ENCODE peak calls at places on chromosomes 5 and 9, in six cellular contexts. M is cardiac fibroblast, R is PC-3, S is AG09309, T is foreskin fibroblast, I is transverse colon. D is an unnamed sample.

GRCh38 chr5:139747583-139748504 is 47.8 kb upstream of the PSD2 start:
- DNase-seq in M (peak), T (peak), I (peak), S (no peak), R (no peak), D (peak)

GRCh38 chr9:16191691-16192402 is 639.0 kb downstream of the CCDC171 start:
- DNase-seq in S (peak), R (peak), M (peak), I (peak), T (peak), D (peak)

GRCh38 chr9:105281926-105282325 is 37.5 kb downstream of the SLC44A1 start:
- DNase-seq in I (no peak), R (peak), S (no peak), T (no peak), M (no peak), D (no peak)

GRCh38 chr9:135480071-135480941 is 724 bp downstream of the PPP1R26 start:
- DNase-seq in S (no peak), M (peak), T (peak), R (peak), I (peak), D (peak)

GRCh38 chr5:178111925-178112324 is 1.4 kb upstream of the N4BP3 start:
- DNase-seq in T (peak), S (peak), M (peak), R (no peak), I (no peak), D (no peak)

GRCh38 chr9:72471096-72471495 is 50.3 kb upstream of the TMC1 start:
- DNase-seq in R (no peak), I (no peak), S (no peak), T (no peak), M (no peak), D (no peak)

GRCh38 chr5:143033535-143034260 is 263.5 kb downstream of the ARHGAP26 start:
- DNase-seq in R (peak), I (no peak), T (peak), M (peak), S (peak), D (no peak)

GRCh38 chr5:38207343-38207742 is 51.0 kb upstream of the EGFLAM start:
- DNase-seq in R (peak), S (no peak), M (no peak), T (no peak), I (no peak), D (no peak)

GRCh38 chr9:113673726-113674125 is 202.4 kb upstream of the ZNF618 start:
- DNase-seq in M (peak), S (no peak), T (no peak), I (no peak), R (no peak), D (no peak)

GRCh38 chr9:69496803-69497450 is 171.9 kb downstream of the ENTREP1 start:
- DNase-seq in S (no peak), T (no peak), M (no peak), R (no peak), I (no peak), D (no peak)

GRCh38 chr9:104494808-104495207 is 9.3 kb upstream of the OR13F1 start:
- DNase-seq in S (no peak), M (no peak), T (no peak), I (no peak), R (peak), D (no peak)

GRCh38 chr9:12954441-12954840 is 179.6 kb downstream of the LURAP1L start:
- DNase-seq in T (no peak), I (no peak), M (no peak), S (no peak), R (no peak), D (no peak)

GRCh38 chr9:73200694-73201432 is 49.2 kb downstream of the ANXA1 start:
- DNase-seq in M (peak), T (no peak), S (no peak), R (peak), I (no peak), D (no peak)

GRCh38 chr5:148864113-148864841 is 37.9 kb downstream of the ADRB2 start:
- DNase-seq in M (peak), I (no peak), T (no peak), R (no peak), S (peak), D (no peak)

GRCh38 chr9:75454043-75454442 is 365.7 kb downstream of the OSTF1 start:
- DNase-seq in M (no peak), T (no peak), S (no peak), R (no peak), I (peak), D (peak)

GRCh38 chr5:136689563-136689962 is 324.2 kb upstream of the TRPC7 start:
- DNase-seq in T (no peak), I (no peak), S (no peak), M (no peak), R (no peak), D (no peak)

GRCh38 chr5:110644357-110644756 is 82.1 kb downstream of the TMEM232 start:
- DNase-seq in S (no peak), R (peak), I (no peak), T (no peak), M (no peak), D (no peak)

GRCh38 chr5:92460505-92460904 is 1077.4 kb upstream of the ARRDC3 start:
- DNase-seq in R (no peak), T (no peak), M (no peak), I (no peak), S (no peak), D (no peak)

GRCh38 chr5:2262620-2263019 is 379.9 kb upstream of the IRX4 start:
- DNase-seq in M (no peak), T (no peak), I (no peak), R (no peak), S (no peak), D (no peak)

GRCh38 chr9:98263482-98264357 is 8.3 kb upstream of the TBC1D2 start:
- DNase-seq in T (peak), M (peak), S (peak), R (peak), I (peak), D (peak)

GRCh38 chr5:143865421-143865820 is 53.5 kb downstream of the HMHB1 start:
- DNase-seq in M (peak), I (no peak), R (no peak), T (no peak), S (no peak), D (no peak)

GRCh38 chr9:99103054-99103453 is 1.9 kb upstream of the TGFBR1 start:
- DNase-seq in R (no peak), I (no peak), S (no peak), T (no peak), M (no peak), D (no peak)

GRCh38 chr9:5430912-5431311 is 6.8 kb downstream of the PLGRKT start:
- DNase-seq in T (no peak), M (no peak), R (peak), S (no peak), I (no peak), D (no peak)

GRCh38 chr5:93511445-93511844 is 69.6 kb downstream of the NR2F1-AS1 start:
- DNase-seq in M (no peak), T (no peak), R (no peak), S (no peak), I (no peak), D (no peak)

GRCh38 chr5:167049043-167049663 is 1242.3 kb upstream of the WWC1 start:
- DNase-seq in T (no peak), R (peak), M (peak), S (no peak), I (peak), D (peak)

GRCh38 chr9:104986096-104986495 is 58.1 kb upstream of the ABCA1 start:
- DNase-seq in R (no peak), I (no peak), M (no peak), S (no peak), T (no peak), D (no peak)

GRCh38 chr5:169978744-169979143 is 1.6 kb downstream of the INSYN2B start:
- DNase-seq in M (no peak), I (no peak), R (no peak), S (no peak), T (no peak), D (no peak)

GRCh38 chr5:84688566-84688965 is 303.9 kb upstream of the EDIL3 start:
- DNase-seq in T (peak), S (peak), R (peak), I (no peak), M (peak), D (no peak)

GRCh38 chr5:16866795-16867584 is 69.1 kb downstream of the MYO10 start:
- DNase-seq in T (no peak), M (peak), S (no peak), I (peak), R (no peak), D (no peak)

GRCh38 chr5:80213467-80213866 is 42.4 kb downstream of the SERINC5 start:
- DNase-seq in T (no peak), R (no peak), I (no peak), S (no peak), M (no peak), D (no peak)

GRCh38 chr9:92614123-92614510 is 55.8 kb downstream of the IPPK start:
- DNase-seq in S (no peak), T (no peak), I (no peak), M (no peak), R (no peak), D (no peak)

GRCh38 chr9:134455537-134455936 is 129.3 kb downstream of the RXRA start:
- DNase-seq in R (no peak), I (no peak), S (no peak), M (no peak), T (no peak), D (no peak)

GRCh38 chr9:93268551-93269314 is 84.8 kb downstream of the WNK2 start:
- DNase-seq in R (no peak), I (peak), S (no peak), M (no peak), T (no peak), D (peak)

GRCh38 chr5:144368556-144368955 is 197.9 kb downstream of the KCTD16 start:
- DNase-seq in T (no peak), R (peak), M (peak), S (peak), I (no peak), D (no peak)

GRCh38 chr5:10354048-10354872 is 765 bp downstream of the MARCHF6 start:
- DNase-seq in M (peak), I (peak), T (no peak), S (no peak), R (peak), D (peak)

GRCh38 chr5:33299621-33300208 is 141.1 kb upstream of the TARS1 start:
- DNase-seq in R (peak), T (peak), M (peak), I (peak), S (no peak), D (no peak)

GRCh38 chr5:52947208-52947607 is 41.9 kb upstream of the ITGA2 start:
- DNase-seq in T (peak), S (no peak), M (no peak), R (no peak), I (no peak), D (no peak)

GRCh38 chr5:52943808-52944207 is 45.3 kb upstream of the ITGA2 start:
- DNase-seq in R (no peak), S (no peak), T (no peak), I (no peak), M (no peak), D (no peak)

GRCh38 chr5:52947851-52948250 is 41.3 kb upstream of the ITGA2 start:
- DNase-seq in I (no peak), T (no peak), M (peak), R (no peak), S (no peak), D (no peak)

GRCh38 chr5:52943285-52943684 is 45.9 kb upstream of the ITGA2 start:
- DNase-seq in M (no peak), I (no peak), S (no peak), T (no peak), R (peak), D (no peak)

GRCh38 chr5:52945040-52945439 is 44.1 kb upstream of the ITGA2 start:
- DNase-seq in M (no peak), I (no peak), S (no peak), R (no peak), T (no peak), D (no peak)
- H3K4me3 ChIP-seq in M (peak), I (no peak), S (no peak), R (peak), T (peak), D (no peak)

GRCh38 chr9:131577005-131578000 is 32.0 kb downstream of the PRRT1B start:
- DNase-seq in T (no peak), S (no peak), I (no peak), R (no peak), M (no peak), D (no peak)

GRCh38 chr9:131575121-131575640 is 29.9 kb downstream of the PRRT1B start:
- DNase-seq in M (no peak), I (no peak), T (no peak), R (no peak), S (no peak), D (no peak)

GRCh38 chr9:131578778-131579504 is 33.6 kb downstream of the PRRT1B start:
- DNase-seq in I (peak), R (no peak), M (no peak), T (no peak), S (no peak), D (no peak)

GRCh38 chr9:131578016-131578415 is 32.7 kb downstream of the PRRT1B start:
- DNase-seq in R (no peak), I (no peak), S (no peak), M (no peak), T (no peak), D (no peak)

GRCh38 chr9:131575946-131576853 is 30.9 kb downstream of the PRRT1B start:
- DNase-seq in R (no peak), T (no peak), M (no peak), I (no peak), S (no peak), D (no peak)
- H3K4me3 ChIP-seq in R (no peak), T (no peak), M (no peak), I (no peak), S (no peak), D (no peak)

DNA sequence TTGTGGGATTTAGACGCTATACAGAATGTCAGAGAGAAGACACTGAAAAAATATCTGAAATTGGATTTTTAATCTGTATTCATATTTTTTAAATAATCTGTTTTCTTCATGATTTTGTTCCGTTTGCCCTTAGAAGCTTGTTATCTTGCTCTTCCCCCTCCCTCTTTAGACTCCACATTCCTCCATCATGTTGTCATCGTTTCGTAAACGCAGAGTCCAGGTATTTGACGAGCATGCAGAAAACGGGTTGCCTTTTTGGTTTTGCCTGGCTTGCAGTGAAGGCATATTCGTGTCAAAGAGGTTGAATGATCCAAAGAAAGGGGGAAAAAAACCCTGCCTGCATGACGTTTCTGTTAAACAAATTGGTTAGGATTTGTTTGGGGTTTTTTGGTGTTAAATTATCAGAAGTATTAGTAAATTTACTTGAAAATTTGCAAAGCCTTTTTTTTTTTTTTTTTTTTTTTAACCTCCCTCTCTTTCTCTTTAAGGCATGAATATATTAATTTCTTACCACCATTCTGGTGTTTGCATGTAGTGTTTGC is 2.9 kb downstream of the SPTAN1 start:
- DNase-seq in M (peak), S (no peak), I (no peak), T (no peak), R (peak), D (peak)
- H3K4me3 ChIP-seq in M (peak), S (peak), I (no peak), T (peak), R (peak), D (peak)

GRCh38 chr5:116576043-116576713 is 1.6 kb upstream of the SEMA6A start:
- DNase-seq in R (peak), I (peak), S (peak), T (peak), M (peak), D (peak)
- H3K4me3 ChIP-seq in R (peak), I (peak), S (peak), T (peak), M (peak), D (peak)